ENCODE peak calls at places on chromosomes 16 and 17, in ten cellular contexts. S is amygdala; H is fibroblast of lung; T is heart right ventricle; A is AG10803; O is activated CD8-positive, alpha-beta memory T cell treated with anti-CD3 and anti-CD28 coated beads for 1 hour; I is stimulated activated CD4-positive, alpha-beta T cell treated with anti-CD3 and anti-CD28 coated beads, Interleukin-2, amount 100 ng/mL, for 48 hours; J is midbrain; M is stomach; K is left colon. V is an unnamed sample.

GRCh38 chr17:76327689-76328088 is 19.6 kb upstream of the QRICH2 start:
- DNase-seq in S (no peak), H (no peak), T (no peak), A (no peak), O (no peak), I (no peak), J (no peak), M (no peak), K (no peak), V (no peak)

GRCh38 chr17:14840616-14841231 is 424.4 kb downstream of the PMP22 start:
- DNase-seq in S (no peak), H (peak; percentile 6), T (no peak), A (peak; percentile 58), O (no peak), I (no peak), J (no peak), M (no peak), K (no peak), V (no peak)

GRCh38 chr17:1648582-1649115 is 1.0 kb downstream of the RILP start:
- DNase-seq in S (peak; percentile 87), H (peak; percentile 87), T (peak; percentile 97), A (peak; percentile 94), O (peak; percentile 83), I (peak; percentile 95), J (peak; percentile 97), M (peak; percentile 97), K (peak; percentile 90), V (peak; percentile 96)

GRCh38 chr17:34398990-34399389 is 36.0 kb upstream of the CCL1 start:
- DNase-seq in S (no peak), H (no peak), T (no peak), A (no peak), O (no peak), I (no peak), J (peak; percentile 5), M (no peak), K (no peak), V (no peak)

GRCh38 chr17:40557531-40558299 is 7.6 kb downstream of the CCR7 start:
- DNase-seq in S (no peak), H (no peak), T (no peak), A (no peak), O (no peak), I (peak; percentile 0), J (no peak), M (peak; percentile 20), K (no peak), V (no peak)

GRCh38 chr16:22337045-22337444 is 37.4 kb downstream of the CDR2 start:
- DNase-seq in S (no peak), H (no peak), T (no peak), A (no peak), O (no peak), I (no peak), J (no peak), M (no peak), K (no peak), V (no peak)

GRCh38 chr17:65876985-65877384 is 314.9 kb downstream of the CEP112 start:
- DNase-seq in S (no peak), H (no peak), T (no peak), A (no peak), O (no peak), I (no peak), J (no peak), M (no peak), K (peak; percentile 34), V (no peak)

GRCh38 chr16:66152841-66153525 is 213.5 kb upstream of the CDH5 start:
- DNase-seq in S (no peak), H (peak; percentile 93), T (no peak), A (peak; percentile 96), O (no peak), I (no peak), J (no peak), M (no peak), K (no peak), V (no peak)

GRCh38 chr16:49280022-49280741 is 1.5 kb downstream of the CBLN1 start:
- DNase-seq in S (no peak), H (no peak), T (no peak), A (no peak), O (no peak), I (no peak), J (no peak), M (no peak), K (no peak), V (peak; percentile 30)

GRCh38 chr17:57762375-57762916 is 17.3 kb upstream of the CCDC182 start:
- DNase-seq in S (no peak), H (no peak), T (no peak), A (no peak), O (no peak), I (no peak), J (no peak), M (no peak), K (no peak), V (no peak)

GRCh38 chr17:51765558-51766145 is 392.9 kb downstream of the CA10 start:
- DNase-seq in S (no peak), H (no peak), T (no peak), A (no peak), O (no peak), I (no peak), J (no peak), M (no peak), K (no peak), V (no peak)

GRCh38 chr17:71585540-71585939 is 535.3 kb upstream of the SOX9 start:
- DNase-seq in S (no peak), H (no peak), T (no peak), A (no peak), O (no peak), I (no peak), J (no peak), M (no peak), K (no peak), V (no peak)

GRCh38 chr17:28216032-28216431 is 103.0 kb upstream of the TMEM97 start:
- DNase-seq in S (no peak), H (no peak), T (no peak), A (no peak), O (no peak), I (no peak), J (no peak), M (no peak), K (no peak), V (no peak)

GRCh38 chr17:62807812-62808575 is at the start of gene MARCHF10:
- DNase-seq in S (no peak), H (peak; percentile 27), T (no peak), A (no peak), O (no peak), I (peak; percentile 18), J (no peak), M (peak; percentile 28), K (no peak), V (peak; percentile 65)

V was measured in testis.